ENCODE peak calls at places on chromosomes 11 and 22, in seven cellular contexts. I is H9, V is cardiac muscle cell, S is epithelial cell of esophagus, O is HEK293T, W is progenitor cell of endocrine pancreas, C is kidney tubule cell. E is an unnamed sample.

GRCh38 chr11:68653486-68654430 is 30.6 kb upstream of the GAL start:
- DNase-seq in S (no peak), I (no peak), O (no peak), C (no peak), V (no peak), W (no peak), E (no peak)

GRCh38 chr22:23029521-23030228 is 40.6 kb upstream of the GNAZ start:
- DNase-seq in S (no peak), V (no peak), C (no peak), W (no peak), I (no peak), O (no peak), E (no peak)

GRCh38 chr22:43829904-43830851 is 18.1 kb upstream of the EFCAB6 start:
- DNase-seq in O (no peak), V (no peak), W (no peak), S (no peak), I (no peak), C (peak; percentile 43), E (no peak)

GRCh38 chr11:130451261-130452019 is 3.0 kb downstream of the ADAMTS15 start:
- DNase-seq in C (peak; percentile 80), S (peak; percentile 11), O (no peak), I (no peak), V (no peak), W (no peak), E (no peak)

GRCh38 chr11:25068451-25068850 is 571.6 kb downstream of the LUZP2 start:
- DNase-seq in W (no peak), C (no peak), I (no peak), V (no peak), S (peak; percentile 92), O (no peak), E (no peak)

GRCh38 chr11:132028380-132029240 is 658.2 kb downstream of the NTM start:
- DNase-seq in W (no peak), O (no peak), S (peak; percentile 70), V (peak; percentile 53), C (peak; percentile 48), I (peak; percentile 56), E (no peak)

GRCh38 chr11:71991494-71991893 is 7.2 kb upstream of the IL18BP start:
- DNase-seq in C (no peak), S (no peak), V (no peak), I (no peak), W (no peak), O (no peak), E (no peak)

GRCh38 chr22:28112548-28113043 is 193.5 kb upstream of the PITPNB start:
- DNase-seq in S (peak; percentile 24), V (peak; percentile 68), C (peak; percentile 46), O (peak; percentile 67), I (peak; percentile 40), W (no peak), E (no peak)

GRCh38 chr11:66090288-66090687 is 20.2 kb downstream of the PACS1 start:
- DNase-seq in W (no peak), V (no peak), I (no peak), C (no peak), S (no peak), O (no peak), E (no peak)

GRCh38 chr11:105219269-105219668 is 79.7 kb upstream of the CARD18 start:
- DNase-seq in V (no peak), I (peak; percentile 26), W (no peak), C (no peak), S (no peak), O (peak; percentile 6), E (peak; percentile 18)

GRCh38 chr11:48002565-48002964 is 22.2 kb downstream of the PTPRJ start:
- DNase-seq in S (no peak), V (no peak), C (no peak), W (no peak), O (no peak), I (no peak), E (no peak)

GRCh38 chr11:42951266-42951665 is 360.5 kb upstream of the API5 start:
- DNase-seq in V (no peak), S (peak; percentile 49), W (no peak), C (peak; percentile 25), O (no peak), I (no peak), E (no peak)

GRCh38 chr11:68214173-68215086 is 1.3 kb upstream of the KMT5B start:
- DNase-seq in C (peak; percentile 11), W (peak; percentile 48), I (peak; percentile 43), V (peak; percentile 25), O (peak; percentile 30), S (peak; percentile 21), E (peak; percentile 35)

GRCh38 chr22:42632096-42632495 is 8.3 kb downstream of the ATP5MGL start:
- DNase-seq in V (no peak), C (no peak), S (no peak), W (no peak), O (no peak), I (peak; percentile 36), E (no peak)

GRCh38 chr11:108975641-108976071 is 310.8 kb downstream of the DDX10 start:
- DNase-seq in W (no peak), S (no peak), I (no peak), O (no peak), C (no peak), V (peak; percentile 80), E (no peak)

GRCh38 chr11:64894070-64894811 is 15.8 kb upstream of the EHD1 start:
- DNase-seq in S (peak; percentile 64), W (peak; percentile 86), C (peak; percentile 79), I (peak; percentile 89), O (peak; percentile 80), V (peak; percentile 90), E (peak; percentile 95)

GRCh38 chr11:119615003-119615878 is 113.8 kb downstream of the NECTIN1 start:
- DNase-seq in V (no peak), O (no peak), I (no peak), S (peak; percentile 87), W (no peak), C (peak; percentile 100), E (no peak)

GRCh38 chr11:26330255-26330654 is 1.7 kb upstream of the ANO3 start:
- DNase-seq in W (no peak), V (no peak), S (no peak), C (no peak), O (no peak), I (no peak), E (no peak)

GRCh38 chr22:46057206-46057605 is 80.2 kb upstream of the WNT7B start:
- DNase-seq in V (no peak), W (no peak), S (no peak), C (no peak), O (no peak), I (no peak), E (peak; percentile 5)

E was measured in WTC11.